ENCODE peak calls at places on chromosome 5, in ten cellular contexts. I is Calu3, J is ovary, S is lower lobe of right lung, H is BE2C, B is fibroblast of lung, W is RWPE2, O is mammary epithelial cell, M is tibial nerve, N is GM13976. K is an unnamed sample.

GRCh38 chr5:33650911-33651310 is 210.1 kb downstream of the TARS1 start:
- DNase-seq in I (no peak), J (no peak), S (no peak), H (no peak), B (no peak), W (no peak), O (peak), M (no peak), N (no peak), K (no peak)

GRCh38 chr5:91928751-91929521 is 545.8 kb upstream of the ARRDC3 start:
- DNase-seq in I (no peak), J (no peak), S (no peak), H (no peak), B (peak), W (no peak), O (no peak), M (no peak), N (peak), K (no peak)

GRCh38 chr5:31194892-31195291 is 1.4 kb downstream of the CDH6 start:
- DNase-seq in I (no peak), J (no peak), S (no peak), H (no peak), B (no peak), W (no peak), O (peak), M (no peak), N (no peak), K (no peak)

GRCh38 chr5:59732301-59732700 is 161.2 kb downstream of the PDE4D start:
- DNase-seq in I (no peak), J (no peak), S (no peak), H (no peak), B (no peak), W (no peak), O (no peak), M (no peak), N (no peak), K (no peak)

GRCh38 chr5:33105521-33105941 is 335.2 kb upstream of the TARS1 start:
- DNase-seq in I (no peak), J (no peak), S (no peak), H (no peak), B (peak), W (no peak), O (peak), M (no peak), N (no peak), K (no peak)

GRCh38 chr5:179302499-179303185 is 42.6 kb downstream of the ADAMTS2 start:
- DNase-seq in I (no peak), J (peak), S (no peak), H (no peak), B (no peak), W (peak), O (no peak), M (no peak), N (no peak), K (no peak)

GRCh38 chr5:38297830-38298608 is 39.7 kb downstream of the EGFLAM start:
- DNase-seq in I (no peak), J (peak), S (no peak), H (no peak), B (no peak), W (no peak), O (no peak), M (no peak), N (no peak), K (no peak)

GRCh38 chr5:116731432-116731831 is 156.8 kb upstream of the SEMA6A start:
- DNase-seq in I (no peak), J (no peak), S (no peak), H (no peak), B (no peak), W (no peak), O (no peak), M (no peak), N (no peak), K (no peak)

GRCh38 chr5:172051643-172052362 is 45.4 kb upstream of the FBXW11 start:
- DNase-seq in I (no peak), J (no peak), S (no peak), H (no peak), B (no peak), W (no peak), O (no peak), M (no peak), N (no peak), K (no peak)

GRCh38 chr5:116068028-116068632 is 16.7 kb upstream of the COMMD10 start:
- DNase-seq in I (peak), J (no peak), S (no peak), H (peak), B (peak), W (no peak), O (peak), M (no peak), N (peak), K (peak)

DNA sequence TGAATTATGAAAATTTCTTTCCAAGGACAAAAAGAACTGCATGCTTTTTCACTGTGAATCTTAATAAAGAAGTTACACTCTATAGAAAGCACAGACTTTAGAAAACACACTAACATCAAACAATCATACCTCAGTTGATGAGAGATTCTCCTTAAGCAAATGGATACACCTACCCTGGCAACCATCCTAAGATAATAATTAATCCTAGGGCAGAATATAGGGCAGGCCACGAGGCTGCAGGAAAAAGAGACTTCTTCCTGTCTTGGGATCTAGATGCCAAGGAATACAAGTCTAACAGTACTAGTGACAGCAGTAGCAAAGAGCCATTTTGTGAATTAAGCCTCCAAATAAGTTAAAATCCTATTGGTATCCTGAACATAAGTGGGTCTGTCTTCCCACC is 395.4 kb downstream of the EFNA5 start:
- DNase-seq in I (no peak), J (no peak), S (no peak), H (no peak), B (no peak), W (no peak), O (no peak), M (no peak), N (no peak), K (no peak)
- TF ChIP-seq CTCF in I (no peak), J (no peak), S (no peak), H (no peak), B (no peak), W (no peak), O (no peak), M (no peak), N (no peak), K (no peak)

DNA sequence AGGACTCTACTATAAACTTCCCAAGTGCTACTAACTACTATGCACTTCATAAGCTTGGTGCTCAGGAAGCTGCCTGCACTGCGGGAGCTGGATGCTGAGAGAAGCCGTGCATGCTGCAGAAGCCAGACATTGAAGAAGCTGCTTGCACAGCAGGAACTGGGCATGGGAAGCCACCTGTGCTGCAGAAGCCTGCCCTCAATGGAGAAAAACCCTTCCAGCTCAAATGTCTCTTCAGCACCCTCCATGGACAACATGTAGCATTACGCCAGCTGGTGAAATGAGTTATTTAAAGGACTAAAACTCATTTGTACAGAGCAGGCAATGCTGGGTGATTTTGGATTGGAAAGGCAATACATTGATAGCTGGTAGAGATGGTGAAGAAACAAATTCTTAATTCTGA is 247.2 kb downstream of the KIF4B start:
- DNase-seq in I (peak), J (no peak), S (no peak), H (no peak), B (no peak), W (no peak), O (no peak), M (no peak), N (peak), K (no peak)
- TF ChIP-seq CTCF in I (no peak), J (no peak), S (no peak), H (peak), B (no peak), W (peak), O (peak), M (no peak), N (no peak), K (no peak)

DNA sequence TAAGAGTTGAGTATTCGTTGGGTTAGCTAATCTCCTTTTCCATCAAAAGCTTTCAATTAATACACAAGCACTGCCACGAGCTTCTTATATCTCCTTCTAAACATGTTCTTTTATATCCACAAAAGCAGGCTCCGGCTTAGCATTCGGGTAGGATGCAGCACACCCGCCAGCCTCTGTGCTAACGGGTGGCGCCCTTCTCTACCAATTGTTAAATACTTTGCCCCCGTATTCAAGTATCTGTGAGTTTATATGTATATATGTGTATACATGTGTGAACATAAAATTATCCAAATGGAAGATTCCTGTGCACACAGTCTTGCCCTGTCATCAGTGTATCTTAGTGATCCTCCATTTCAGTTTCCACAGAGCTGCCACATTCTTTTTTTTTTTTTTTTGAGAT is 27.8 kb downstream of the BNIP1 start:
- DNase-seq in I (no peak), J (no peak), S (no peak), H (no peak), B (no peak), W (no peak), O (no peak), M (no peak), N (no peak), K (no peak)
- TF ChIP-seq CTCF in I (no peak), J (no peak), S (no peak), H (peak), B (no peak), W (no peak), O (no peak), M (no peak), N (no peak), K (no peak)

DNA sequence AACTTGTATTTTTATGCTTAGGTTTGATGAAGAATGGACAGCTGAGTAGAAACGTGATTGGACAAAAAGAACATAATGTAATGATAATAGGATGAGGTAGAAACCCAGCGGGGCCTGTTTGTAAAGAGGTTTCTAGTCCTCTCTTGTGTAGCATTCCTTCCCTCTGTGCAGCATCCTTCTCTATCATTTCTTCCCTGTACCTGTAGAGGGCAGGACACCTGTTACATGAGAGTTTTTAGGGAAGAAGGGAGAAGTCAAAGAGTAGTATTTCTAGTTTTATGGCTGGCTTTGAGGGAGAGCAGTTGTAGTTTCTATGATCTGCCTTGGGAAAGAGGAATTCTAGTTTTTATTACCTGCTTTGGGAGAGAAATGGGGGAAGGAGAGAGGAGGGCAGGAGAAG is 162.1 kb upstream of the FST start:
- DNase-seq in I (no peak), J (no peak), S (no peak), H (no peak), B (no peak), W (no peak), O (peak), M (no peak), N (no peak), K (no peak)
- TF ChIP-seq CTCF in I (no peak), J (no peak), S (no peak), H (no peak), B (no peak), W (peak), O (peak), M (no peak), N (no peak), K (no peak)

GRCh38 chr5:56002303-56002702 is 7.5 kb upstream of the IL6ST start:
- DNase-seq in I (no peak), J (no peak), S (no peak), H (no peak), B (no peak), W (no peak), O (no peak), M (no peak), N (no peak), K (no peak)

GRCh38 chr5:55993628-55994501 is 898 bp downstream of the IL6ST start:
- DNase-seq in I (no peak), J (no peak), S (no peak), H (no peak), B (peak), W (no peak), O (no peak), M (no peak), N (no peak), K (no peak)

GRCh38 chr5:55994998-55995914 is 493 bp upstream of the IL6ST start:
- DNase-seq in I (peak), J (peak), S (peak), H (peak), B (peak), W (peak), O (peak), M (peak), N (peak), K (peak)

GRCh38 chr5:55994502-55994997 is at the start of gene IL6ST:
- DNase-seq in I (peak), J (no peak), S (no peak), H (no peak), B (peak), W (peak), O (peak), M (peak), N (no peak), K (peak)

DNA sequence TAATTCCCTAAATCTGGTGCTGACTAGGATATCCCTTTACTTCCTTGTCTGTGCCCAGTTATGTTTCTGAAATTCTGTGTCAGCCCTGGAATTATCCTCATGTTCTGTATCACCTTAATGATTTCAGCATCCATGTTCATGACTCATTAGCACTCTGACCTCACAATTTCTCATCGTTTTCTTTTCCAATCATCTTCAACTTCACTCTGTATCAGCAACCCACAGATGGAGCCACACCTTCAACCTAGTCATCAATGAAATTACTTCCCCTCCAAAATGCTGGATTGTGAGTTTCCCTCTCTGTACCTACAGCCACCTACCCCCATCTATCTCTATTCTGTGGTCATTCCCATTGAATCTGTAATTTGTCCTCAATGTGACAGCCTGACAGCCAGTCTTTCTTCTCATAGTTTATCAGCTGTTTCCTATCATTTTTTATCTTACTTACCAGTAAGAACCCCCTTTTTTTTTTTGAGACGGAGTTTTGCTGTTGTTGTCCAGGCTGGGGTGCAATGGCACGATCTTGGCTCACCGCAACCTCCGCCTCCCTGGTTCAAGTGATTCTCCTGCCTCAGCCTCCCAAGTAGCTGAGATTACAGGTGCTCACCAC is 3.1 kb upstream of the IL6ST start:
- DNase-seq in I (no peak), J (no peak), S (no peak), H (no peak), B (peak), W (no peak), O (peak), M (no peak), N (no peak), K (no peak)
- TF ChIP-seq CTCF in I (no peak), J (no peak), S (no peak), H (no peak), B (no peak), W (no peak), O (no peak), M (no peak), N (no peak), K (no peak)